ENCODE peak calls at places on chromosomes 16 and 17, in four cellular contexts. Y is IMR-90, O is H9, Q is mesendoderm. H is an unnamed sample. For H3K4me1, the result is how much of the 10 kb centered on the place peaks cover.

GRCh38 chr17:71681427-71682173 is 439.2 kb upstream of the SOX9 start:
- DNase-seq in O (no peak), Q (no peak), Y (no peak), H (no peak)

GRCh38 chr17:76147211-76148014 is 6.4 kb upstream of the FOXJ1 start:
- DNase-seq in Q (no peak), O (peak), Y (peak), H (peak)

GRCh38 chr17:80346498-80347275 is 68.3 kb upstream of the ENDOV start:
- DNase-seq in O (no peak), Q (no peak), Y (no peak), H (no peak)

GRCh38 chr16:2009302-2009711 is 314 bp downstream of the ZNF598 start:
- DNase-seq in Q (no peak), O (no peak), Y (no peak), H (no peak)

GRCh38 chr17:50196826-50197225 is 4.6 kb downstream of the COL1A1 start:
- DNase-seq in Q (no peak), O (no peak), Y (peak), H (peak)

GRCh38 chr17:16872836-16873653 is 98.9 kb downstream of the TNFRSF13B start:
- DNase-seq in Y (no peak), Q (peak), O (peak), H (peak)

GRCh38 chr17:76278952-76279741 is 14.0 kb downstream of the UBALD2 start:
- DNase-seq in O (peak), Q (peak), Y (peak), H (peak)

GRCh38 chr16:65070831-65071230 is 51.0 kb downstream of the CDH11 start:
- DNase-seq in Q (peak), O (peak), Y (peak), H (peak)

GRCh38 chr16:68529931-68530667 is 9.0 kb upstream of the ZFP90 start:
- DNase-seq in Q (peak), Y (peak), O (peak), H (peak)

GRCh38 chr17:10107320-10108165 is 90.9 kb downstream of the GAS7 start:
- DNase-seq in O (no peak), Y (no peak), Q (no peak), H (no peak)

GRCh38 chr17:32266389-32267269 is 997 bp downstream of the RHBDL3 start:
- DNase-seq in Y (no peak), O (peak), Q (peak), H (peak)

GRCh38 chr16:73026754-73027654 is 20.9 kb downstream of the ZFHX3 start:
- DNase-seq in Y (no peak), O (no peak), Q (no peak), H (no peak)

GRCh38 chr16:67145746-67146145 is 5.1 kb downstream of the B3GNT9 start:
- DNase-seq in O (no peak), Y (no peak), Q (no peak), H (no peak)

GRCh38 chr17:7894226-7894625 is 5.6 kb downstream of the CHD3 start:
- DNase-seq in Y (no peak), O (no peak), Q (no peak), H (no peak)

GRCh38 chr16:35480361-35480760 is 2020.9 kb downstream of the TP53TG3F start:
- DNase-seq in Y (no peak), Q (no peak), O (no peak), H (no peak)

GRCh38 chr16:60203525-60204124 is 1469.5 kb upstream of the GOT2 start:
- DNase-seq in Y (peak), Q (peak), O (no peak), H (no peak)

GRCh38 chr17:44102845-44103622 is 20.4 kb downstream of the HDAC5 start:
- DNase-seq in Q (peak), Y (no peak), O (no peak), H (no peak)

GRCh38 chr16:66476328-66477027 is 49.4 kb downstream of the BEAN1 start:
- DNase-seq in O (peak), Y (no peak), Q (peak), H (peak)

GRCh38 chr16:85724936-85725335 is 26.0 kb downstream of the C16orf74 start:
- DNase-seq in O (no peak), Q (no peak), Y (no peak), H (no peak)

GRCh38 chr16:74744566-74744965 is 30.1 kb downstream of the FA2H start:
- DNase-seq in Q (no peak), O (no peak), Y (no peak), H (no peak)

GRCh38 chr16:72013389-72013788 is 4.8 kb downstream of the DHODH start:
- DNase-seq in Y (peak), O (no peak), Q (no peak), H (no peak)

GRCh38 chr17:77286641-77287431 is 146.1 kb downstream of the SEC14L1 start:
- DNase-seq in Q (no peak), Y (peak), O (no peak), H (peak)

GRCh38 chr17:4900231-4901107 is 1.1 kb downstream of the C17orf107 start:
- DNase-seq in O (peak), Y (no peak), Q (peak), H (no peak)

GRCh38 chr17:57368637-57369336 is 112.5 kb downstream of the MSI2 start:
- DNase-seq in Q (no peak), Y (no peak), O (no peak), H (peak)

GRCh38 chr16:21565816-21566669 is 33.3 kb upstream of the METTL9 start:
- DNase-seq in Y (no peak), Q (no peak), O (no peak), H (no peak)

GRCh38 chr16:70508752-70509151 is 14.6 kb downstream of the COG4 start:
- DNase-seq in Y (no peak), Q (no peak), O (no peak), H (peak)

GRCh38 chr16:54280751-54281150 is 5.8 kb downstream of the IRX3 start:
- DNase-seq in Y (no peak), Q (peak), O (no peak), H (no peak)

GRCh38 chr16:56201030-56201429 is 9.7 kb downstream of the GNAO1 start:
- DNase-seq in O (no peak), Q (no peak), Y (no peak), H (no peak)

GRCh38 chr17:40309031-40309937 is at the start of gene RARA:
- DNase-seq in O (peak), Y (no peak), Q (peak), H (peak)

GRCh38 chr16:4377573-4378146 is 6.0 kb downstream of the VASN start:
- DNase-seq in O (no peak), Q (peak), Y (no peak), H (no peak)

GRCh38 chr16:4376820-4377572 is 5.3 kb downstream of the VASN start:
- DNase-seq in O (no peak), Q (peak), Y (no peak), H (no peak)

GRCh38 chr16:4376126-4376819 is 4.6 kb downstream of the VASN start:
- DNase-seq in Q (no peak), O (no peak), Y (peak), H (no peak)

GRCh38 chr16:4379001-4379688 is 7.5 kb downstream of the VASN start:
- DNase-seq in Y (no peak), Q (no peak), O (no peak), H (no peak)

GRCh38 chr16:4378202-4378666 is 6.6 kb downstream of the VASN start:
- DNase-seq in Q (no peak), O (no peak), Y (no peak), H (no peak)
- H3K4me1 ChIP-seq in Q (under half), O (under half), Y (under half), H (half or more)

GRCh38 chr17:47253541-47254402 is at the start of gene ITGB3:
- DNase-seq in Q (peak), Y (peak), O (peak), H (peak)

GRCh38 chr17:47251421-47251940 is 2.1 kb upstream of the ITGB3 start:
- DNase-seq in O (no peak), Q (peak), Y (no peak), H (no peak)

GRCh38 chr17:47252766-47253512 is 688 bp upstream of the ITGB3 start:
- DNase-seq in O (no peak), Y (no peak), Q (no peak), H (no peak)

GRCh38 chr17:47252209-47252608 is 1.4 kb upstream of the ITGB3 start:
- DNase-seq in O (no peak), Q (peak), Y (no peak), H (no peak)

GRCh38 chr17:47250855-47251254 is 2.8 kb upstream of the ITGB3 start:
- DNase-seq in Y (no peak), O (no peak), Q (no peak), H (no peak)
- H2BK120ac ChIP-seq in Y (no peak), O (no peak), Q (no peak), H (no peak)

GRCh38 chr16:11104168-11105037 is 151.6 kb downstream of the SOCS1 start:
- DNase-seq in Q (no peak), O (no peak), Y (no peak), H (no peak)
- H3K4me1 ChIP-seq in Q (under half), O (under half), Y (half or more), H (under half)

GRCh38 chr16:89113152-89113547 is 19.5 kb downstream of the ACSF3 start:
- DNase-seq in Q (no peak), O (no peak), Y (no peak), H (no peak)
- H2BK120ac ChIP-seq in Q (no peak), O (no peak), Y (no peak), H (no peak)

GRCh38 chr17:78895322-78895721 is 7.7 kb downstream of the CEP295NL start:
- DNase-seq in O (no peak), Y (no peak), Q (no peak), H (no peak)
- H3K4me1 ChIP-seq in O (under half), Y (under half), Q (under half), H (under half)

DNA sequence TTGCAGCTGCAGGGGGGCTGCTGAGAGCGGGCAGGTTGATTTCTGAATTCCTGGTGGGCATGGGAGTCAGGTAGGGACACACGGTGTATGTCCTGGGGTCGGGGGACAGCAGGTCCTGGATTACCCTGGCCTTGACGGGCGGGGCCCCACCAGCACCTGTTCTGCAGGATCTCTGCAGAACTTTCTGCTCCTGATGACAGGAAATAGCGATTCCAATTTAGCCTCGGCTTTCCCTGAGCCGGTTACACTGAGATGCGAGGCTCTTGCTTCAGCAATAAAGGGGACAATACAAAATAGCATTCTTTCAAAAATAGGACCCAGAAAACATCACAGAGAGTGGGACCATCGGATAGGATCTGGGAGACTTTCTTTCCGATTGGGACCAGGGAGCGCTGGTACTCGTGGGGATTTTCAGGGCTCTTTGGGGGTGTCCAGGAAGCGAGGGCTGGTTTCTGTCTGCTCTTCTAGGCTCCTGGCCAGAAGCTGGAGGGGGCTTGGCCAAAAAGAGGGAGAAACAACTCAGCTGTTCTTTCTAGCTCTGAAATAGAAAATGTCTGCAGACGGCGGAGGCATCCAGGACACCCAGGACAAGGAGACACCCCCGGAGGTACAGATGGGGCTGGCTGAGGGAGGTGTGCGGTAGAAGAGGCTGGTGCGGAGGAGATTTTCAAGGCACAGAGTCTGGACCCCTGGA is 642 bp downstream of the ZNF205 start:
- DNase-seq in O (no peak), Q (no peak), Y (peak), H (no peak)
- H2BK120ac ChIP-seq in O (no peak), Q (no peak), Y (no peak), H (no peak)